ENCODE peak calls at places on chromosomes 2 and 18, in four cellular contexts. One of them, this sample, is unnamed.

GRCh38 chr2:118301248-118301647 is 213.0 kb downstream of the INSIG2 start:
- DNase-seq in right atrium auricular region: no peak
- DNase-seq in neuronal stem cell: no peak
- DNase-seq in SJSA1: no peak
- DNase-seq in this sample: peak

GRCh38 chr2:164903944-164904343 is 51.4 kb downstream of the SLC38A11 start:
- DNase-seq in right atrium auricular region: no peak
- DNase-seq in neuronal stem cell: no peak
- DNase-seq in SJSA1: no peak
- DNase-seq in this sample: no peak

GRCh38 chr2:114442545-114442944 is at the start of gene DPP10:
- DNase-seq in right atrium auricular region: no peak
- DNase-seq in neuronal stem cell: peak
- DNase-seq in SJSA1: no peak
- DNase-seq in this sample: no peak

GRCh38 chr2:18980778-18981104 is 377.7 kb downstream of the OSR1 start:
- DNase-seq in right atrium auricular region: no peak
- DNase-seq in neuronal stem cell: no peak
- DNase-seq in SJSA1: no peak
- DNase-seq in this sample: no peak

GRCh38 chr2:95333888-95334338 is 36.8 kb downstream of the KCNIP3 start:
- DNase-seq in right atrium auricular region: no peak
- DNase-seq in neuronal stem cell: no peak
- DNase-seq in SJSA1: no peak
- DNase-seq in this sample: no peak

GRCh38 chr2:47172922-47173695 is 18.0 kb upstream of the STPG4 start:
- DNase-seq in right atrium auricular region: no peak
- DNase-seq in neuronal stem cell: no peak
- DNase-seq in SJSA1: no peak
- DNase-seq in this sample: no peak

GRCh38 chr2:239114119-239114581 is 266.3 kb downstream of the TWIST2 start:
- DNase-seq in right atrium auricular region: no peak
- DNase-seq in neuronal stem cell: no peak
- DNase-seq in SJSA1: no peak
- DNase-seq in this sample: no peak

GRCh38 chr2:158586491-158586890 is 129.7 kb downstream of the PKP4 start:
- DNase-seq in right atrium auricular region: no peak
- DNase-seq in neuronal stem cell: no peak
- DNase-seq in SJSA1: peak
- DNase-seq in this sample: no peak

GRCh38 chr2:50344509-50345106 is 687.3 kb downstream of the NRXN1 start:
- DNase-seq in right atrium auricular region: no peak
- DNase-seq in neuronal stem cell: no peak
- DNase-seq in SJSA1: no peak
- DNase-seq in this sample: no peak

GRCh38 chr2:227153307-227153706 is 10.7 kb downstream of the COL4A4 start:
- DNase-seq in right atrium auricular region: no peak
- DNase-seq in neuronal stem cell: no peak
- DNase-seq in SJSA1: no peak
- DNase-seq in this sample: peak

GRCh38 chr2:196696423-196697073 is 57.0 kb downstream of the CCDC150 start:
- DNase-seq in right atrium auricular region: no peak
- DNase-seq in neuronal stem cell: no peak
- DNase-seq in SJSA1: no peak
- DNase-seq in this sample: no peak

GRCh38 chr2:241636983-241637232 is at the start of gene THAP4:
- DNase-seq in right atrium auricular region: no peak
- DNase-seq in neuronal stem cell: no peak
- DNase-seq in SJSA1: no peak
- DNase-seq in this sample: no peak

GRCh38 chr2:69344305-69344704 is 42.7 kb downstream of the GFPT1 start:
- DNase-seq in right atrium auricular region: no peak
- DNase-seq in neuronal stem cell: peak
- DNase-seq in SJSA1: no peak
- DNase-seq in this sample: no peak

GRCh38 chr2:45237850-45238542 is 228.7 kb upstream of the SIX2 start:
- DNase-seq in right atrium auricular region: peak
- DNase-seq in neuronal stem cell: no peak
- DNase-seq in SJSA1: peak
- DNase-seq in this sample: no peak

GRCh38 chr18:3935316-3935715 is 485.3 kb downstream of the TGIF1 start:
- DNase-seq in right atrium auricular region: no peak
- DNase-seq in neuronal stem cell: no peak
- DNase-seq in SJSA1: no peak
- DNase-seq in this sample: peak

GRCh38 chr2:140791802-140792201 is 1339.0 kb downstream of the LRP1B start:
- DNase-seq in right atrium auricular region: no peak
- DNase-seq in neuronal stem cell: no peak
- DNase-seq in SJSA1: no peak
- DNase-seq in this sample: no peak

GRCh38 chr2:218271487-218271797 is 1.1 kb downstream of the PNKD start:
- DNase-seq in right atrium auricular region: no peak
- DNase-seq in neuronal stem cell: no peak
- DNase-seq in SJSA1: no peak
- DNase-seq in this sample: no peak

GRCh38 chr2:218270721-218271486 is 585 bp downstream of the PNKD start:
- DNase-seq in right atrium auricular region: no peak
- DNase-seq in neuronal stem cell: no peak
- DNase-seq in SJSA1: no peak
- DNase-seq in this sample: no peak

GRCh38 chr2:218273908-218274249 is 3.6 kb downstream of the PNKD start:
- DNase-seq in right atrium auricular region: no peak
- DNase-seq in neuronal stem cell: no peak
- DNase-seq in SJSA1: no peak
- DNase-seq in this sample: no peak

GRCh38 chr2:218272531-218273212 is 2.4 kb downstream of the PNKD start:
- DNase-seq in right atrium auricular region: peak
- DNase-seq in neuronal stem cell: peak
- DNase-seq in SJSA1: peak
- DNase-seq in this sample: peak

DNA sequence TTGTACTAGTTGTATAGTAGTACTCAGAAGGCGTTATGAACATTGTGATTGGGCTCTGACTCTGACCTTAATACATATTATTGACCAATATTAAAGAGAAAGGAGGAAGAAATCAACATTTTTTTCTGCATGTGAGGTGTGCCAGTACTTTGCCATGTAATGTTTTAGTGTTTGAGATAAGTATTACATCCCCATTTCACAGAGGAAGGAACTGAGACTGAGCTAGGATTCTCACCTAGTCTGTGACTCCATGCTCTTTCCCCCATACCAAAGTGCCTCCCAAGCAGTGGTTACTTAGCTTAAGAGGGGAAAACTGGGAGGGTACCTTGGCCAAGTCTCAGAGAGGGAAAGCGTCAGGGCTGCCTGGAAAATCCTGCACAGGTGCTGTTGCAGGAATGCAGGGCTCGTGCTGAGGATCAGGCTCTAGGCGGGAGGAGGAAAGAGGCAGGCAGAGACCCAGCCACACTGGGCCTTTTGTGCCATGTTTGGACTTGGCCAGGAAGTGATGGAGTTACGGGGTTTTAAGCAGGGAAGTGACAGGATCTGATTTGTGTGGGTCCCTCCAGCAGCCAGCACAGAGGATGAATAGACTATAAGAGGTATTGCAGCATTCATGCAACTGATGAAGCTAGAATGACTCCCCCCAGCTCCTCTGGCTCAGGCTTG is 1.7 kb downstream of the PNKD start:
- DNase-seq in right atrium auricular region: no peak
- DNase-seq in neuronal stem cell: no peak
- DNase-seq in SJSA1: no peak
- DNase-seq in this sample: no peak
- H3K4me3 ChIP-seq in right atrium auricular region: no peak
- H3K4me3 ChIP-seq in neuronal stem cell: peak
- H3K4me3 ChIP-seq in SJSA1: no peak
- H3K4me3 ChIP-seq in this sample: peak

DNA sequence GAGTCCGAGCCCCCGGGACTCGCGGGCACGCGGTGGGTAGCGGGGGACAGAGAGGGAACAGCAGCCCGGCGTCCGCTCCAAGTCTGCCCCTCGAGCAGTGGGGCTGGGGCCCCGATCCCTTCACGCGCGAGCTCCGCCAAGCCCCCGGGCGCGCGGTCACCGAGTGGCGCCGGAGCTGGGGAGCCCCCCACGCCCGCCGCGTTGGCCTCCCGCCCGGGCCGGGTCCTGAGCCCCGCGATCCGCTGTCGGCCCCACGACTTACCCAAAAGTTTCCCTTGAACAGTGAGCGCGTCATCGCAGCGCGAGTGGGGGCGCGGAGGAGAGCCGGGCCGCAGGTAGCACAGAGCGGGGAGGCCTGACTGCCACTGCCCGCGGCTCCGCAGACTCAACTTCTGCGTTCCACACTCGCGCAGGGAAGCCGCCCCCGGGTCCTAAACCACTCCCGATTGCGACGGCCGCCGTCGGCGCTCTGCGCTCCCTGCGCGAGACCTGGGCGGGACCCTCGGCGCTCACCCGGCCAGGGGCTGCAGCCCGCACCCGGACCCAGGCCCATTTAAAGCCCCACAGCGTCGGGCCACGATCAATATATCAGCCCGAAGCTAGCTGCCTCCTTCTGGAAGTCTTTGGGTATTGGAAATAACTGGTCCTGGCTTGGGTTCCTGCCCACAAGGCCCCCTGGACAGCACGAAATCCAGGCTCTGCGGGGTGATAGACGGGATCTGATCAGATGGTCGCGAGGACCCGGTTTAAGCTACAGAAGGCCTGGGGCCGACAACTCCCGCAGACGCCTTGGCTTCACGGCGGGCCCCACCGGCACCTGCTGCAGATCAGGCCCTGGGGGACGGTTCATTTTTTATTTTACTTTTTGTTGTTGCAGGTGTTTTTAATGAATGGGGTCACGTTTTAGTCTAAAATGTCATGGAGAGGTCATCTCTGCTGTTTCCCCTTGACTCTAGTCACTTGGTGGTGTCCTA is at the start of gene PSTPIP2:
- DNase-seq in right atrium auricular region: no peak
- DNase-seq in neuronal stem cell: peak
- DNase-seq in SJSA1: peak
- DNase-seq in this sample: no peak
- H3K4me3 ChIP-seq in right atrium auricular region: peak
- H3K4me3 ChIP-seq in neuronal stem cell: peak
- H3K4me3 ChIP-seq in SJSA1: peak
- H3K4me3 ChIP-seq in this sample: peak

GRCh38 chr2:85796549-85797262 is 42.9 kb downstream of the ATOH8 start:
- DNase-seq in right atrium auricular region: no peak
- DNase-seq in neuronal stem cell: peak
- DNase-seq in SJSA1: peak
- DNase-seq in this sample: no peak
- H3K4me3 ChIP-seq in right atrium auricular region: no peak
- H3K4me3 ChIP-seq in neuronal stem cell: no peak
- H3K4me3 ChIP-seq in SJSA1: no peak
- H3K4me3 ChIP-seq in this sample: no peak

GRCh38 chr2:222842517-222843174 is 18.2 kb upstream of the ACSL3 start:
- DNase-seq in right atrium auricular region: no peak
- DNase-seq in neuronal stem cell: no peak
- DNase-seq in SJSA1: no peak
- DNase-seq in this sample: no peak

GRCh38 chr2:222848862-222849261 is 12.0 kb upstream of the ACSL3 start:
- DNase-seq in right atrium auricular region: no peak
- DNase-seq in neuronal stem cell: no peak
- DNase-seq in SJSA1: no peak
- DNase-seq in this sample: no peak

GRCh38 chr2:222840060-222840802 is 20.6 kb upstream of the ACSL3 start:
- DNase-seq in right atrium auricular region: no peak
- DNase-seq in neuronal stem cell: no peak
- DNase-seq in SJSA1: no peak
- DNase-seq in this sample: no peak

GRCh38 chr2:222844323-222844722 is 16.5 kb upstream of the ACSL3 start:
- DNase-seq in right atrium auricular region: no peak
- DNase-seq in neuronal stem cell: no peak
- DNase-seq in SJSA1: peak
- DNase-seq in this sample: no peak
- H3K4me3 ChIP-seq in right atrium auricular region: no peak
- H3K4me3 ChIP-seq in neuronal stem cell: no peak
- H3K4me3 ChIP-seq in SJSA1: no peak
- H3K4me3 ChIP-seq in this sample: no peak

DNA sequence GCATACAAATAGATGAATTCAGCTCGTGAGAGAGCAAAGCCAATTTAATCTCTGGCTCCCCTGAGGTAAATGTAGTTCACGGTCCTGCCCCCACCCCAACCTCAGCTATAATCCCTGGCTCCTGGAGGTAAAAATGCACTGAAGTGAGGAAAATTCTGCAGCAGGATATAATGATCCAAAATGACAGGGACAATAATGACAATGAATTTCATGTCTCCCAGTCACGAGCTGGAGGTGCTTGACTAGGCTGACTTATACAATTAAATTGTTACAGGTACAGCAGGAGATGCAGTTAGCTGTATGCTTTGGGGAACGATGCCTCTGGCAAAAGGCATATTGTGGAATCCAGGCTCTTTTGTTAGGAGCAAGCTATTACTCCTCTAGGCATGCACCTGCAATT is 82.0 kb downstream of the GPD2 start:
- DNase-seq in right atrium auricular region: no peak
- DNase-seq in neuronal stem cell: no peak
- DNase-seq in SJSA1: no peak
- DNase-seq in this sample: no peak
- H3K4me3 ChIP-seq in right atrium auricular region: no peak
- H3K4me3 ChIP-seq in neuronal stem cell: no peak
- H3K4me3 ChIP-seq in SJSA1: no peak
- H3K4me3 ChIP-seq in this sample: no peak

GRCh38 chr2:157459486-157459885 is 15.6 kb upstream of the CYTIP start:
- DNase-seq in right atrium auricular region: no peak
- DNase-seq in neuronal stem cell: no peak
- DNase-seq in SJSA1: no peak
- DNase-seq in this sample: no peak

GRCh38 chr2:157460384-157460837 is 16.5 kb upstream of the CYTIP start:
- DNase-seq in right atrium auricular region: no peak
- DNase-seq in neuronal stem cell: peak
- DNase-seq in SJSA1: peak
- DNase-seq in this sample: no peak

GRCh38 chr2:157465554-157465953 is 21.7 kb upstream of the CYTIP start:
- DNase-seq in right atrium auricular region: no peak
- DNase-seq in neuronal stem cell: no peak
- DNase-seq in SJSA1: no peak
- DNase-seq in this sample: no peak

GRCh38 chr2:157463002-157463401 is 19.1 kb upstream of the CYTIP start:
- DNase-seq in right atrium auricular region: no peak
- DNase-seq in neuronal stem cell: no peak
- DNase-seq in SJSA1: no peak
- DNase-seq in this sample: no peak

GRCh38 chr2:157460897-157461296 is 17.0 kb upstream of the CYTIP start:
- DNase-seq in right atrium auricular region: no peak
- DNase-seq in neuronal stem cell: no peak
- DNase-seq in SJSA1: no peak
- DNase-seq in this sample: no peak
- H3K4me3 ChIP-seq in right atrium auricular region: no peak
- H3K4me3 ChIP-seq in neuronal stem cell: no peak
- H3K4me3 ChIP-seq in SJSA1: no peak
- H3K4me3 ChIP-seq in this sample: no peak

GRCh38 chr18:48256848-48257247 is 152.3 kb downstream of the ZBTB7C start:
- DNase-seq in right atrium auricular region: no peak
- DNase-seq in neuronal stem cell: no peak
- DNase-seq in SJSA1: no peak
- DNase-seq in this sample: no peak
- H3K4me3 ChIP-seq in right atrium auricular region: no peak
- H3K4me3 ChIP-seq in neuronal stem cell: no peak
- H3K4me3 ChIP-seq in SJSA1: no peak
- H3K4me3 ChIP-seq in this sample: no peak